ENCODE peak calls at places on chromosomes 5 and 9, in eight cellular contexts. I is kidney, M is fibroblast of pulmonary artery, F is D721Med, H is body of pancreas, Y is heart left ventricle, E is MCF 10A, Q is HL-60. P is an unnamed sample.

GRCh38 chr5:84430863-84431663 is 46.4 kb upstream of the EDIL3 start:
- DNase-seq in I (peak), M (peak), F (no peak), H (peak), Y (no peak), E (peak), Q (no peak), P (no peak)

GRCh38 chr9:114210691-114211276 is 55.4 kb downstream of the COL27A1 start:
- DNase-seq in I (no peak), M (no peak), F (no peak), H (no peak), Y (no peak), E (no peak), Q (no peak), P (no peak)

GRCh38 chr9:112248722-112249121 is 73.6 kb upstream of the SUSD1 start:
- DNase-seq in I (no peak), M (peak), F (no peak), H (no peak), Y (no peak), E (peak), Q (no peak), P (no peak)

GRCh38 chr5:93150311-93151012 is 430.6 kb downstream of the NR2F1-AS1 start:
- DNase-seq in I (no peak), M (no peak), F (no peak), H (no peak), Y (no peak), E (peak), Q (no peak), P (no peak)

GRCh38 chr9:121217609-121218292 is 16.1 kb upstream of the RAB14 start:
- DNase-seq in I (no peak), M (no peak), F (no peak), H (no peak), Y (no peak), E (no peak), Q (no peak), P (no peak)

GRCh38 chr9:94534901-94535300 is 20.0 kb upstream of the PCAT7 start:
- DNase-seq in I (no peak), M (no peak), F (no peak), H (no peak), Y (no peak), E (no peak), Q (no peak), P (no peak)

GRCh38 chr9:97714435-97714834 is 17.3 kb upstream of the XPA start:
- DNase-seq in I (no peak), M (peak), F (no peak), H (no peak), Y (no peak), E (peak), Q (peak), P (no peak)

GRCh38 chr9:115002371-115003120 is 72.2 kb upstream of the TNFSF8 start:
- DNase-seq in I (no peak), M (no peak), F (no peak), H (no peak), Y (no peak), E (no peak), Q (no peak), P (no peak)

GRCh38 chr9:36399980-36400331 is at the start of gene RNF38:
- DNase-seq in I (no peak), M (no peak), F (no peak), H (no peak), Y (no peak), E (no peak), Q (peak), P (no peak)

GRCh38 chr5:145471831-145472616 is 363.1 kb downstream of the PRELID2 start:
- DNase-seq in I (no peak), M (no peak), F (no peak), H (peak), Y (no peak), E (peak), Q (no peak), P (no peak)

GRCh38 chr9:68876265-68876664 is 137.6 kb downstream of the PRKACG start:
- DNase-seq in I (no peak), M (no peak), F (no peak), H (no peak), Y (no peak), E (no peak), Q (no peak), P (no peak)

GRCh38 chr9:115883467-115884329 is 269.9 kb upstream of the PAPPA start:
- DNase-seq in I (no peak), M (peak), F (no peak), H (peak), Y (peak), E (peak), Q (no peak), P (no peak)

GRCh38 chr9:128628471-128629048 is 28.1 kb downstream of the DYNC2I2 start:
- DNase-seq in I (peak), M (no peak), F (no peak), H (peak), Y (peak), E (peak), Q (no peak), P (no peak)

GRCh38 chr9:90914196-90914595 is 112.6 kb downstream of the SYK start:
- DNase-seq in I (no peak), M (no peak), F (no peak), H (no peak), Y (no peak), E (no peak), Q (no peak), P (no peak)

GRCh38 chr9:26863074-26863473 is 29.5 kb downstream of the CAAP1 start:
- DNase-seq in I (no peak), M (peak), F (no peak), H (no peak), Y (no peak), E (peak), Q (no peak), P (no peak)

GRCh38 chr9:4762889-4763521 is 22.0 kb upstream of the AK3 start:
- DNase-seq in I (peak), M (peak), F (no peak), H (no peak), Y (peak), E (no peak), Q (peak), P (no peak)

GRCh38 chr5:131384181-131384580 is 120.3 kb downstream of the CDC42SE2 start:
- DNase-seq in I (no peak), M (no peak), F (no peak), H (no peak), Y (no peak), E (no peak), Q (no peak), P (no peak)

GRCh38 chr5:104199771-104200170 is 637.2 kb upstream of the NUDT12 start:
- DNase-seq in I (no peak), M (no peak), F (no peak), H (no peak), Y (no peak), E (peak), Q (no peak), P (no peak)

GRCh38 chr5:157670662-157671591 is at the start of gene C5orf52:
- DNase-seq in I (peak), M (peak), F (peak), H (peak), Y (peak), E (no peak), Q (no peak), P (peak)

GRCh38 chr9:116501871-116502270 is 185.2 kb upstream of the TRIM32 start:
- DNase-seq in I (no peak), M (peak), F (no peak), H (no peak), Y (no peak), E (peak), Q (no peak), P (no peak)

DNA sequence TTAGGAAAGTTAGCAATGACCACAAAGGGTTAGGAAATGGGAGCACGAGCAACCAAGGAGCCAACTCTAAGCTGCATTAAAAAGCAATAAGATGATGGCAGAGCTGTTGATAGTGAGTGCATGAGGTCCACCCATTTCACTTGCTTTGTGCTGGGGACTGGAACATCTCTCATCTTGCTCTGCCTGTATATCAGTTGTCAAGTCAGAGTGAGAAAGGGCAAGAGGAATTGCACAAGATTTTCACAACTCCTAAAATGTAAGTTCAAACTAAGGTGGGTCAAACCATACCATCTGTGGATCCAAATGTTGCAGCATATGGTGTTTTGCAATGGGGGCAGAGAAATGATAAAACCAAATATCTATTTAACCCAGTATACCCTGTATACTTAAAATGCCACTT is 2.8 kb upstream of the ESM1 start:
- DNase-seq in I (no peak), M (no peak), F (no peak), H (no peak), Y (no peak), E (no peak), Q (no peak), P (no peak)
- TF ChIP-seq CTCF in I (no peak), M (no peak), F (no peak), H (no peak), Y (no peak), E (no peak), Q (no peak), P (no peak)

GRCh38 chr9:71812385-71812784 is 44.1 kb upstream of the CEMIP2 start:
- DNase-seq in I (no peak), M (peak), F (no peak), H (peak), Y (peak), E (no peak), Q (no peak), P (no peak)
- TF ChIP-seq CTCF in I (no peak), M (peak), F (peak), H (no peak), Y (no peak), E (no peak), Q (no peak), P (no peak)

GRCh38 chr9:107710552-107710951 is 221.0 kb upstream of the KLF4 start:
- DNase-seq in I (no peak), M (no peak), F (no peak), H (no peak), Y (no peak), E (peak), Q (no peak), P (no peak)

GRCh38 chr9:107710988-107711387 is 221.4 kb upstream of the KLF4 start:
- DNase-seq in I (no peak), M (no peak), F (no peak), H (no peak), Y (no peak), E (peak), Q (no peak), P (no peak)

GRCh38 chr9:107711528-107711927 is 222.0 kb upstream of the KLF4 start:
- DNase-seq in I (peak), M (peak), F (no peak), H (peak), Y (no peak), E (peak), Q (peak), P (no peak)

GRCh38 chr9:107708786-107709185 is 219.2 kb upstream of the KLF4 start:
- DNase-seq in I (no peak), M (no peak), F (no peak), H (no peak), Y (no peak), E (no peak), Q (no peak), P (no peak)

DNA sequence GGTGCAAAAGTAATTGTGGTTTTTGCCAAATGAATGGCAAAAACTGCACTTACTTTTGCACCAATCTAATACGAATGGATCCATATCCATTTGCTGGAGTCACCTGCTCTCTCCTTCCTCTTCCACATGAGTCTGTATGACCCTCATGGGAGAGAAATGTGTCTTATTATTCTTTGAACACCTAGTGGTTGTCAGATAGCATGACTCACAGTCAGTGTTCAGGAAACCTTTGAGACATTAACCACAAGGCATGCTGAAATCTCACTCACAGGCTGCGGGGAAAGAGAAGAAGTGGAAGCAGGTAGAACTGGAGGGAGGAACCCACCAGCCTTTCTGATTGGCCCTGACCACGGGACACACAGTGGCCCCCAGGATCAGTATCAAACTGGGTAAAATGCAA is 222.8 kb upstream of the KLF4 start:
- DNase-seq in I (no peak), M (peak), F (no peak), H (no peak), Y (no peak), E (peak), Q (peak), P (no peak)
- TF ChIP-seq CTCF in I (no peak), M (peak), F (no peak), H (no peak), Y (no peak), E (peak), Q (no peak), P (no peak)

GRCh38 chr5:74934949-74935751 is 69.0 kb upstream of the FAM169A start:
- DNase-seq in I (no peak), M (peak), F (no peak), H (peak), Y (no peak), E (peak), Q (no peak), P (peak)
- TF ChIP-seq CTCF in I (no peak), M (peak), F (peak), H (peak), Y (no peak), E (peak), Q (no peak), P (peak)

GRCh38 chr5:172453206-172453985 is 929 bp downstream of the SH3PXD2B start:
- DNase-seq in I (no peak), M (peak), F (no peak), H (peak), Y (no peak), E (peak), Q (no peak), P (no peak)
- TF ChIP-seq CTCF in I (no peak), M (peak), F (no peak), H (peak), Y (no peak), E (peak), Q (no peak), P (no peak)

GRCh38 chr5:14268236-14268701 is 125.1 kb downstream of the TRIO start:
- DNase-seq in I (no peak), M (peak), F (no peak), H (no peak), Y (no peak), E (peak), Q (no peak), P (no peak)

GRCh38 chr5:14266171-14266570 is 123.0 kb downstream of the TRIO start:
- DNase-seq in I (no peak), M (no peak), F (no peak), H (no peak), Y (no peak), E (no peak), Q (no peak), P (no peak)

GRCh38 chr5:14266686-14267085 is 123.5 kb downstream of the TRIO start:
- DNase-seq in I (no peak), M (peak), F (no peak), H (no peak), Y (no peak), E (no peak), Q (no peak), P (no peak)

GRCh38 chr5:14268738-14269137 is 125.6 kb downstream of the TRIO start:
- DNase-seq in I (no peak), M (peak), F (no peak), H (no peak), Y (peak), E (peak), Q (no peak), P (no peak)

DNA sequence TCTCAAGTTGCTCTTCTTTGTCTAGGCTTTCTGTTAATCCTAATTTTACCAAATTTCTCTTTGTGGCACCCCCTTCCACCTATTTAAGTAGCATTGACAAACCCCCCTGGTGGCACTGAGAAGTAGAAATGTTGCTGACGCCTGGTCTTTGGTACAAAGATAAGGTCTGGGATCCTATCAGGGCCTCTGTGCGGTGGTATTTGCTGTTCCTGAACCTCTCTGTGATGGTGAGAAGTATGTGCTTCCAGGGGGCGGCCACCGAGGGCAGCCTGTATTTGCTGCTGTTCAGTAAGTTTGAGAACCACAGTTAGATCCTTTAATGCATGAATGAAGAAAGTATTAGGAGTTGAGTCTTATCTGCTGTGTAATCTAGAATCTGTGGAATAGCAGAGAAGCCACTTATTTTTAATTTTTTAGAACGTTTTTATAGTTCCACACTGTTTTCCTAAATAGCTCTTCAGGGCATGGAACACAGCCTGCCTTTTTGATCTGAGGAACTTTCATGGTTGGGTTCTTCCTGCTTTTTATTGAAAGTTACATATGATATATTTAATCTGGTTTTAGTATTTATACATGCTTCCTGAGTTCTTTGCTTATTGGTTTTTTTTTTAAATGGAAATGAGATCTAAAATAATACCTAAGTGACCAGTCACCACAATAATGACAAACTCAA is 124.2 kb downstream of the TRIO start:
- DNase-seq in I (no peak), M (no peak), F (no peak), H (no peak), Y (no peak), E (no peak), Q (no peak), P (no peak)
- TF ChIP-seq CTCF in I (no peak), M (no peak), F (no peak), H (no peak), Y (no peak), E (no peak), Q (no peak), P (no peak)

DNA sequence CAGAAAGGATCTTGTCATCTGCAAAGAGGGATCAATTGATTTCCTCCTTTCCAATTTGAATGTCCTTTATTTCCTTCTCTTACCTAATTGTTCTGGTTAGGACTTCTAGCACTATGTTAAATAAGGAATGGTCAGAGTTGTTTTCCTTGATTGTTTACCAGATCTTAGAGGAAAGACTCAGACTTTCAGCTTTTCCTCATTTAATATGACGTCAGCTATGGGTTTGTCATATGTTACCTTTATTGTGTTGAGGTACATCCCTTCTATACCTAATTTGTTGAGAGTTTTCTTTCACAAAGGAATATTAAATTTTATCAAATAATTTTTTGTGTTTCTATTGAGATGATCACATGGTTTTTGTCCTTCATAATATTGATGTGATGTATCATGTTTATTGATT is 656.5 kb upstream of the GRAMD2B start:
- DNase-seq in I (no peak), M (no peak), F (no peak), H (no peak), Y (no peak), E (no peak), Q (no peak), P (no peak)
- TF ChIP-seq CTCF in I (no peak), M (no peak), F (no peak), H (no peak), Y (no peak), E (no peak), Q (no peak), P (no peak)

GRCh38 chr5:139282195-139282557 is 11.4 kb upstream of the MATR3 start:
- DNase-seq in I (no peak), M (peak), F (no peak), H (no peak), Y (no peak), E (peak), Q (no peak), P (no peak)

GRCh38 chr5:139287890-139288635 is 5.5 kb upstream of the MATR3 start:
- DNase-seq in I (no peak), M (peak), F (no peak), H (no peak), Y (no peak), E (peak), Q (no peak), P (no peak)

GRCh38 chr5:139285651-139286392 is 7.7 kb upstream of the MATR3 start:
- DNase-seq in I (no peak), M (no peak), F (no peak), H (no peak), Y (no peak), E (no peak), Q (no peak), P (no peak)

GRCh38 chr5:139284295-139284694 is 9.2 kb upstream of the MATR3 start:
- DNase-seq in I (no peak), M (no peak), F (no peak), H (no peak), Y (no peak), E (no peak), Q (no peak), P (no peak)

DNA sequence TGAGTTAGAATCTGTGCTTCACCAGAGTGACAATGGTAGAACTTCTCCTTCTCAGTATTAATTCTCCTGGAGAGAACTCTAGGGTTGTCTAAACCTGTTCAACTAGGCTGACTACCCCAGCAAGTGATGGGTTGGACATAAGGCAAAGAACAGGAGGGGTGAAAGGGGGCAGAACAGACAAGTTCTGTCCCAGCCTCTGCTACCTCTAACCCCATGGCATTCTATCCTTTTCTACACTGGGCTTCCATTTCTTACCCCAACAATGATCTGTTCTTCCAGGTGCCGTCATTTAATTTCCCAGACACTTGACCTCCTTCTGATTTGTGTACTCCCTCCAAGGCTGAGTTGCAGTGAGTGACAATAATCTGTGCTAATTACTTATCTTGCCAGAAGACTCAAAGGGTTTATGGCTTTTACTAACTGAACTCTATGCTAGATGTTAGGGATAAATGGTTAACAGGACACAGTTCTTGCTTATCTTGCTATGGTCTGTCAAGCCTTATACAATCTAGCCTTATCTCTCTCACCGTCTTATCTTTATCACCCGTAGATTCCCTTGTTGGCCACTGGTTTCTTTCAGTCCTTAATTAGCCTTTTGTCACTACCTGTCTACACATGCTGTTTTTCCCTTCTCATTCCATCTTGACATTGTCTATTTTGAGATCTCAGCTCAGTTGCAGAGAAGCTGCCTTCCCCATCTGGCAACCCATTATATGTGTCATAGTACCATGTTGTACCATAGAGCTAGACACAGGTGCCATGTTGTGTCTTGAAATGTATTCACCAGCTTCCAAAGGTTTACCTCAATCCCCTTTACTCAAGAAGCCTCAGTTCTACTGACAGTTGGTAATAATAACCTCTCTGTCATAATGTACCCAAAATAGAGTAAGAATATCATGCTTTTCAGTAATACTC is 10.0 kb upstream of the MATR3 start:
- DNase-seq in I (no peak), M (no peak), F (no peak), H (no peak), Y (no peak), E (no peak), Q (no peak), P (no peak)
- TF ChIP-seq CTCF in I (no peak), M (no peak), F (no peak), H (no peak), Y (no peak), E (no peak), Q (no peak), P (no peak)